ENCODE peak calls at places on chromosome 9, in nine cellular contexts. E is IMR-90, V is spleen, B is NB4, M is upper lobe of left lung, Y is uterus, H is prostate gland, D is heart left ventricle, O is Peyer's patch. Q is an unnamed sample.

GRCh38 chr9:134897584-134898170 is 17.1 kb downstream of the FCN2 start:
- DNase-seq in E (no peak), V (no peak), B (no peak), M (no peak), Y (no peak), H (no peak), D (no peak), O (no peak), Q (peak; percentile 17)

GRCh38 chr9:121650220-121651013 is 1.0 kb upstream of the DAB2IP start:
- DNase-seq in E (peak; percentile 56), V (peak; percentile 73), B (peak; percentile 84), M (peak; percentile 68), Y (peak; percentile 81), H (no peak), D (peak; percentile 77), O (peak; percentile 79), Q (no peak)

GRCh38 chr9:113274474-113275146 is 762 bp downstream of the CDC26 start:
- DNase-seq in E (peak; percentile 64), V (no peak), B (peak; percentile 73), M (no peak), Y (no peak), H (peak; percentile 30), D (no peak), O (no peak), Q (no peak)

GRCh38 chr9:14383296-14383695 is 69.4 kb upstream of the NFIB start:
- DNase-seq in E (no peak), V (no peak), B (no peak), M (no peak), Y (no peak), H (no peak), D (peak; percentile 34), O (no peak), Q (no peak)

GRCh38 chr9:7671847-7672246 is 127.7 kb downstream of the DMAC1 start:
- DNase-seq in E (no peak), V (no peak), B (peak; percentile 13), M (no peak), Y (no peak), H (no peak), D (no peak), O (no peak), Q (no peak)

GRCh38 chr9:127707766-127708165 is 978 bp downstream of the CFAP157 start:
- DNase-seq in E (no peak), V (no peak), B (peak; percentile 24), M (no peak), Y (no peak), H (no peak), D (no peak), O (no peak), Q (no peak)

GRCh38 chr9:120490888-120491595 is 88.9 kb downstream of the CDK5RAP2 start:
- DNase-seq in E (no peak), V (no peak), B (peak; percentile 85), M (peak; percentile 61), Y (no peak), H (no peak), D (no peak), O (no peak), Q (no peak)

GRCh38 chr9:108536836-108537601 is 318.8 kb downstream of the ACTL7B start:
- DNase-seq in E (peak; percentile 18), V (no peak), B (no peak), M (no peak), Y (no peak), H (no peak), D (no peak), O (no peak), Q (no peak)

GRCh38 chr9:94623253-94623652 is 16.1 kb downstream of the FBP1 start:
- DNase-seq in E (no peak), V (peak; percentile 78), B (peak; percentile 71), M (peak; percentile 31), Y (no peak), H (no peak), D (no peak), O (peak; percentile 74), Q (no peak)

GRCh38 chr9:130938652-130939404 is at the start of gene FIBCD1:
- DNase-seq in E (peak; percentile 34), V (no peak), B (peak; percentile 82), M (no peak), Y (no peak), H (no peak), D (peak; percentile 25), O (peak; percentile 52), Q (no peak)

GRCh38 chr9:136671254-136671614 is 8.5 kb downstream of the EGFL7 start:
- DNase-seq in E (no peak), V (no peak), B (peak; percentile 47), M (no peak), Y (no peak), H (no peak), D (no peak), O (no peak), Q (no peak)

GRCh38 chr9:76161546-76161945 is 232.7 kb downstream of the RFK start:
- DNase-seq in E (peak; percentile 95), V (no peak), B (no peak), M (no peak), Y (peak; percentile 57), H (no peak), D (no peak), O (no peak), Q (no peak)

GRCh38 chr9:128034821-128035764 is 32.0 kb downstream of the NAIF1 start:
- DNase-seq in E (peak; percentile 71), V (peak; percentile 88), B (peak; percentile 79), M (peak; percentile 78), Y (peak; percentile 72), H (peak; percentile 84), D (peak; percentile 75), O (peak; percentile 86), Q (peak; percentile 77)

GRCh38 chr9:130588416-130588815 is 9.0 kb downstream of the FUBP3 start:
- DNase-seq in E (no peak), V (no peak), B (no peak), M (no peak), Y (no peak), H (no peak), D (no peak), O (no peak), Q (no peak)

GRCh38 chr9:96021616-96022444 is 146.3 kb downstream of the ERCC6L2 start:
- DNase-seq in E (no peak), V (no peak), B (no peak), M (no peak), Y (no peak), H (no peak), D (no peak), O (no peak), Q (no peak)

GRCh38 chr9:96020300-96020821 is 144.9 kb downstream of the ERCC6L2 start:
- DNase-seq in E (no peak), V (no peak), B (no peak), M (no peak), Y (no peak), H (no peak), D (no peak), O (no peak), Q (no peak)

GRCh38 chr9:96020822-96021615 is 145.5 kb downstream of the ERCC6L2 start:
- DNase-seq in E (no peak), V (peak; percentile 86), B (peak; percentile 43), M (no peak), Y (no peak), H (no peak), D (no peak), O (peak; percentile 56), Q (no peak)

GRCh38 chr9:96014078-96014477 is 138.6 kb downstream of the ERCC6L2 start:
- DNase-seq in E (no peak), V (peak; percentile 82), B (no peak), M (no peak), Y (no peak), H (no peak), D (no peak), O (peak; percentile 86), Q (no peak)

GRCh38 chr9:96015876-96016686 is 140.6 kb downstream of the ERCC6L2 start:
- DNase-seq in E (peak; percentile 12), V (no peak), B (no peak), M (no peak), Y (no peak), H (no peak), D (no peak), O (no peak), Q (no peak)
- H3K4me3 ChIP-seq in E (no peak overlapping the region), V (no peak overlapping the region), B (no peak overlapping the region), M (no peak overlapping the region), Y (no peak overlapping the region), H (no peak overlapping the region), D (no peak overlapping the region), O (no peak overlapping the region), Q (no peak overlapping the region)

GRCh38 chr9:102253099-102253498 is 514.7 kb upstream of the GRIN3A start:
- DNase-seq in E (no peak), V (no peak), B (no peak), M (no peak), Y (no peak), H (no peak), D (no peak), O (no peak), Q (no peak)
- TF ChIP-seq POLR2A in E (no peak), V (no peak), B (no peak), M (no peak), Y (no peak), H (no peak), D (no peak), O (no peak), Q (no peak)

GRCh38 chr9:6415266-6415665 is 2.3 kb downstream of the UHRF2 start:
- DNase-seq in E (no peak), V (no peak), B (peak; percentile 58), M (no peak), Y (no peak), H (no peak), D (no peak), O (no peak), Q (no peak)
- H3K4me3 ChIP-seq in E (peak overlapping the region; percentile 83), V (peak overlapping the region; percentile 100), B (peak overlapping the region; percentile 77), M (no peak overlapping the region), Y (peak overlapping the region; percentile 77), H (peak overlapping the region; percentile 71), D (peak overlapping the region; percentile 98), O (peak overlapping the region; percentile 8), Q (no peak overlapping the region)

GRCh38 chr9:5438301-5439162 is 807 bp upstream of the PLGRKT start:
- DNase-seq in E (peak; percentile 56), V (peak; percentile 81), B (no peak), M (no peak), Y (no peak), H (no peak), D (no peak), O (peak; percentile 61), Q (no peak)
- TF ChIP-seq POLR2A in E (no peak), V (no peak), B (no peak), M (no peak), Y (no peak), H (no peak), D (no peak), O (no peak), Q (no peak)

DNA sequence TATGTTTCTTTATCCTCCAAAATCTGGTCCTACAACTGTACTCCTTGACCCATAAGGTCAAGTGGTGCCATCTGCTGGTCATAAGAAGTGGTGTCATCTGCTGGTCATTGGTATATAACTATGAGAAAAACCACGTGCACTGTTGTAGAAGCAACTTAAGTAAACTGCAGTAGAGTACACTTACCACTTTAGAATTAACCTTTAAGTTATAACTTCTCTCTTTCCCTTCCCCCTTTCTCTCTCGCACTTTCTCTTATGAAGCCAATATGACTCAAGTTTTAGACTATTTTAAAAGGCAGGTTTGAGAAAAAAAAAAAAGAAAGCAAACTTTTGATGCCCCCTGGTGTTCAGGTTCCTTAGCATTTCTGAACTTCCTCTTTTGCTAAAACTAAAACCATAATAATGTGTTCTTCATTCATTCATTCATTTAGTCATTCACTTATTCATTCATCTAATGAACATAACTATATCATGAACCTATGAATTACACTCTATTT is 12.8 kb upstream of the MTAP start:
- DNase-seq in E (peak; percentile 95), V (no peak), B (no peak), M (peak; percentile 65), Y (peak; percentile 29), H (peak; percentile 85), D (peak; percentile 41), O (peak; percentile 81), Q (no peak)
- H3K4me3 ChIP-seq in E (peak overlapping the region; percentile 4), V (peak overlapping the region; percentile 57), B (no peak overlapping the region), M (no peak overlapping the region), Y (peak overlapping the region; percentile 16), H (no peak overlapping the region), D (no peak overlapping the region), O (no peak overlapping the region), Q (no peak overlapping the region)

GRCh38 chr9:74952281-74953151 is at the start of gene C9orf40:
- DNase-seq in E (peak; percentile 80), V (peak; percentile 100), B (peak; percentile 88), M (peak; percentile 93), Y (peak; percentile 90), H (peak; percentile 84), D (peak; percentile 93), O (peak; percentile 95), Q (peak; percentile 80)
- TF ChIP-seq POLR2A in E (no peak), V (no peak), B (peak; percentile 67), M (no peak), Y (peak; percentile 56), H (peak; percentile 4), D (no peak), O (peak; percentile 46), Q (no peak)

Q was measured in lower leg skin.